ENCODE peak calls at places on chromosome 1, in four cellular contexts. D is transverse colon, N is endothelial cell of umbilical vein, L is GM23338. B is an unnamed sample. For H3K36me3, the result is how much of the 10 kb centered on the place peaks cover.

GRCh38 chr1:45543599-45544417 is 6.8 kb upstream of the AKR1A1 start:
- DNase-seq in N (peak), D (peak), L (peak), B (no peak)

GRCh38 chr1:200660719-200661118 is 9.0 kb downstream of the DDX59 start:
- DNase-seq in D (no peak), L (no peak), N (no peak), B (no peak)

GRCh38 chr1:182614796-182615451 is 10.7 kb upstream of the RGS16 start:
- DNase-seq in N (peak), D (peak), L (peak), B (no peak)

GRCh38 chr1:228039006-228039481 is 32.2 kb downstream of the WNT3A start:
- DNase-seq in D (no peak), N (no peak), L (no peak), B (no peak)

GRCh38 chr1:93967276-93967675 is 58.0 kb upstream of the GCLM start:
- DNase-seq in L (no peak), N (peak), D (no peak), B (no peak)

GRCh38 chr1:2255420-2256369 is 27.6 kb downstream of the SKI start:
- DNase-seq in L (peak), N (peak), D (no peak), B (peak)

GRCh38 chr1:155083865-155084721 is 5.5 kb downstream of the EFNA3 start:
- DNase-seq in D (peak), L (no peak), N (peak), B (no peak)

GRCh38 chr1:73343947-73344346 is 854.0 kb downstream of the LRRIQ3 start:
- DNase-seq in L (no peak), N (no peak), D (no peak), B (no peak)

GRCh38 chr1:40633563-40634376 is 31.7 kb downstream of the RIMS3 start:
- DNase-seq in L (no peak), N (no peak), D (peak), B (no peak)

GRCh38 chr1:202802998-202803932 is 5.0 kb downstream of the KDM5B start:
- DNase-seq in L (peak), D (no peak), N (peak), B (no peak)

GRCh38 chr1:69196071-69196470 is 371.7 kb upstream of the LRRC7 start:
- DNase-seq in N (no peak), L (no peak), D (no peak), B (no peak)

GRCh38 chr1:234683856-234684632 is 74.1 kb upstream of the IRF2BP2 start:
- DNase-seq in L (peak), N (peak), D (peak), B (peak)

GRCh38 chr1:160834945-160835565 is 27.6 kb downstream of the CD244 start:
- DNase-seq in L (peak), D (peak), N (peak), B (no peak)

GRCh38 chr1:109796484-109797305 is 33.0 kb upstream of the EPS8L3 start:
- DNase-seq in L (no peak), D (peak), N (no peak), B (no peak)

GRCh38 chr1:44361478-44361877 is 6.4 kb upstream of the ERI3 start:
- DNase-seq in N (no peak), D (no peak), L (peak), B (no peak)

GRCh38 chr1:50704126-50704525 is 255.9 kb downstream of the FAF1 start:
- DNase-seq in N (peak), D (no peak), L (peak), B (peak)

GRCh38 chr1:44484155-44484688 is 79.2 kb downstream of the RNF220 start:
- DNase-seq in D (no peak), L (peak), N (peak), B (no peak)

GRCh38 chr1:200136384-200136783 is 108.9 kb downstream of the NR5A2 start:
- DNase-seq in N (no peak), L (no peak), D (no peak), B (no peak)

GRCh38 chr1:227779651-227780050 is 35.8 kb upstream of the PRSS38 start:
- DNase-seq in N (no peak), L (no peak), D (no peak), B (no peak)

GRCh38 chr1:152220166-152221163 is 3.5 kb downstream of the HRNR start:
- DNase-seq in N (no peak), L (no peak), D (no peak), B (no peak)

GRCh38 chr1:183180213-183180612 is 5.9 kb upstream of the LAMC2 start:
- DNase-seq in L (no peak), N (peak), D (peak), B (no peak)

GRCh38 chr1:226569879-226570547 is 21.4 kb downstream of the STUM start:
- DNase-seq in D (no peak), L (peak), N (no peak), B (no peak)

GRCh38 chr1:160540859-160541233 is 17.8 kb upstream of the SLAMF6 start:
- DNase-seq in N (no peak), D (no peak), L (no peak), B (no peak)

GRCh38 chr1:58893257-58893869 is 109.5 kb upstream of the JUN start:
- DNase-seq in L (no peak), N (peak), D (peak), B (no peak)

GRCh38 chr1:29767088-29767685 is 530.9 kb downstream of the PTPRU start:
- DNase-seq in D (no peak), L (no peak), N (no peak), B (no peak)

GRCh38 chr1:20411196-20411980 is 74.6 kb downstream of the CAMK2N1 start:
- DNase-seq in D (no peak), N (peak), L (no peak), B (peak)

GRCh38 chr1:184418955-184419733 is 32.3 kb downstream of the C1orf21 start:
- DNase-seq in L (no peak), D (no peak), N (no peak), B (no peak)

GRCh38 chr1:227773558-227773957 is 38.3 kb downstream of the SNAP47 start:
- DNase-seq in N (no peak), D (no peak), L (no peak), B (no peak)

GRCh38 chr1:95246511-95246910 is 12.5 kb downstream of the RWDD3 start:
- DNase-seq in D (no peak), N (no peak), L (peak), B (no peak)

GRCh38 chr1:71586030-71586429 is 505.2 kb upstream of the ZRANB2 start:
- DNase-seq in L (no peak), N (no peak), D (no peak), B (no peak)
- H3K36me3 ChIP-seq in L (under half), N (under half), D (under half), B (under half)

DNA sequence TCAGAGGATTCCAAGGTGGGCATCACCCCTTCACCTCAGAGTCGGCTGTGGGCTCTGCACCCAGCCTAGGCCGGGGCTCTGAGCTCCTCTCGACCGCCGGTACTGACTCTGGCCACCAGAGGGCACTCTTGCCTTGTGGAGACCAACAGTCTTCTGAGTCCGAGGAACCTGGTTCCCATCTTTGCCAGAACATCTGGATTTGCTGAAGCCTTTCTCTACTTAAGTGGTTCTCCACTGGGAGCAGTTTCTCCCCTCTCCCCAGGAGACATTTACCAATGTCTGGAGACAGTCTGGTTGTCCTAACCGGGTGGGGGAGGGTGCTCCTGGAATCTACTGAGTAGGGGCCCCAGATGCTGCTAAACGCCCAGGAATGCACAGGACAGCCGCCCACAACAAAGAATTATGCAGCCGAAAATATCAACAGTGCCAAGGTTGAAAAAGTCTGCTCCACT is 9.4 kb downstream of the ETV3L start:
- DNase-seq in L (peak), D (peak), N (peak), B (peak)
- TF ChIP-seq POLR2AphosphoS5 in L (no peak), D (no peak), N (no peak), B (no peak)

GRCh38 chr1:9746651-9747050 is 77.1 kb downstream of the CLSTN1 start:
- DNase-seq in L (no peak), D (no peak), N (no peak), B (no peak)
- H3K36me3 ChIP-seq in L (under half), D (under half), N (under half), B (under half)

DNA sequence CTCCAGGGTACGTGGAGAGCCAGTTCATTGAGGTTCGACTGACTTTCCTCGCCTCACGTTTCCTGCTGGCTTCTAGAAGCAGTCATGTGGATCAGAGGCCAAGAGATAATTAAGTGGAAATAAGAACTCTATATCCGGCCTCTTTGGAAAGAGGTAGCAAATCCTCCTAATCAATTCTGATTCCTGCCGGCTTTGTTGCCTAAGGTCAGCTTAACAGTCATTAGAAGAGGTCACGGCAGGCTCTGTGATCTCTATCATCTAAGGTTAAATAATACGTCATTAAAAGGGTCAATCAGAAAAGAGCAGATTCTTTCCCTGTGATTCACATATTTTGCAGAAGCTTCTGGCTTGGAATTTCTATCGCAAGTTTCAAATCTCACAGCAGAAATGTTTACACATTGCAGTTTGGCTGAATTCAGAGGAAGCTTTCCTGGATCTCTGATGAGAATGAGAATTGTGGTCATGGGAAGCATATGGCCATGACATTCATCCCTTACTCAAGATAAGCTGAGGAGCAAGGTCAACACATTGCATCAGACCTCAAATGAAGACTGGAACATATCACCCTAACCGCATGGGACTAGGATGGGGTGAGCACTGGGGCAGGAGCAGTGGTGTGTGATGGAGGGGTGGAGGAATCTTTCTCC is 189.4 kb downstream of the PBX1 start:
- DNase-seq in D (no peak), N (peak), L (no peak), B (no peak)
- TF ChIP-seq POLR2AphosphoS5 in D (peak), N (no peak), L (no peak), B (no peak)

DNA sequence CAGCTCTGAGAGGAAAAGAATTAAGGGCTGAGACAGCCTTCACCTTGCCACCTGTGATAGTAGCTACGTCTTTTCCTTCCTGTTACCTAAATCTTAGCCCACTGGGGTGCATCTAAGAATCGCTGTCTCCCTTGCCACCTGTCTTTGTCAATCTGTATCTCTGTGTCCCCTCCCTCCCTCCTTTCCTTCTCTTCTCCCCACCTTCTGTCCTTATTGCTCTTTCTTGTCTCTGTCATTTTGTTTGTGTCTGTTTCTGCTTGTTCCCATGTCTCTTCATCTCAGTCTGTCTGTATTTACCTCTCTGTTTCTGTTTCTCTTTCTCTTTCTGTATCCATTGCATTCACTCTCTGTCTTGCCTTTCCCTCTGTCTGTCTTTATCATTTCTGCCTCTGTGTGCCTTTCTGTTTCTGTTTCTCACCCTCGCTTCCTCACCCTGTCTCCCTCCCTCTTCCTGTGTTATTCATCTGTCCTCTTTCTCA is 30.2 kb downstream of the SLC22A15 start:
- DNase-seq in N (no peak), D (no peak), L (no peak), B (no peak)
- H3K36me3 ChIP-seq in N (under half), D (under half), L (under half), B (under half)

GRCh38 chr1:8285103-8285502 is 32.8 kb upstream of the SLC45A1 start:
- DNase-seq in N (no peak), D (peak), L (no peak), B (no peak)

GRCh38 chr1:8285965-8286364 is 31.9 kb upstream of the SLC45A1 start:
- DNase-seq in N (no peak), L (no peak), D (no peak), B (no peak)

GRCh38 chr1:8283058-8283884 is 34.6 kb upstream of the SLC45A1 start:
- DNase-seq in N (no peak), D (peak), L (no peak), B (no peak)

GRCh38 chr1:8284167-8284566 is 33.7 kb upstream of the SLC45A1 start:
- DNase-seq in L (no peak), N (no peak), D (no peak), B (no peak)

GRCh38 chr1:8281843-8282509 is 35.9 kb upstream of the SLC45A1 start:
- DNase-seq in N (no peak), L (no peak), D (no peak), B (no peak)
- TF ChIP-seq POLR2AphosphoS5 in N (no peak), L (no peak), D (no peak), B (no peak)

DNA sequence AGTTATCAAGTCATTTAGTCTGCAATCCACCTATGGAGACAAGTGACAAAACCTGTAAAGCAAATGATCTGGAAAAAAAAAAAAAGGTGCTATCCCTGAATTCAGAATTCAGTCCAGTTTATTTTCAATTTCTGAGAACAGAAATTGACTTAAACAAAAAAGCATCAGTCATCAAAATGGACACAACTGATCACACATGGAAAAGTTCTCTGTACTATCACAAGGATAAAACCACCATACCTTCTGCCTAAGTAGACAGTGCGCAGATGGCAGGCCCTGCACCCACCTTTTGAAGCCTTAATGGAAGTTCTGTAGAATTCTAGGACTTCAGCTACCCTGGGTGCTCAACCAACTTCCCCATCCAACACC is 3.5 kb downstream of the PABPC4 start:
- DNase-seq in D (no peak), N (no peak), L (no peak), B (no peak)
- H3K36me3 ChIP-seq in D (under half), N (under half), L (half or more), B (under half)

GRCh38 chr1:218887141-218887925 is 286.3 kb upstream of the LYPLAL1 start:
- DNase-seq in L (no peak), N (no peak), D (no peak), B (no peak)

GRCh38 chr1:218878369-218878768 is 295.3 kb upstream of the LYPLAL1 start:
- DNase-seq in L (no peak), N (peak), D (no peak), B (no peak)

GRCh38 chr1:218886472-218886871 is 287.2 kb upstream of the LYPLAL1 start:
- DNase-seq in L (no peak), N (peak), D (no peak), B (no peak)

GRCh38 chr1:218880484-218881060 is 293.1 kb upstream of the LYPLAL1 start:
- DNase-seq in D (no peak), N (no peak), L (no peak), B (no peak)

DNA sequence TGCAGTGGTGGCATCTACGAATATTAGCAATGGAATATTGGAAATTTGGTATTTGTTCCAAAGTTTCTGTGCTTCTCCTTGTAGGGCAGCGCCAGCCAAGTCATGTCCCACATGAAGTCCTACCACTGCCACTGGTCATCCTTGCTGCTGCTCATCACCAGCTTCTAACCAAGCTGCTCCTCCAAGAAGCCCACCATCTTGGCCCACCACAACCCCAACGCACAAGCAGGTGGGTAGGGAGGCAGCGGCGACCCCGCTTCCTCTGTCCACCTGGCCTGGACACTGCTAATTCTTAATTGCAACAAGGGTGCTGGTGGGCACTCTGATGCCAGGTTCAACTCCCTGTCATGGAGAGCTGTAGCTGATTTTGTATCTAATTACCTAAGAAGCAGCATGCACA is 291.2 kb upstream of the LYPLAL1 start:
- DNase-seq in D (no peak), N (no peak), L (no peak), B (no peak)
- TF ChIP-seq POLR2AphosphoS5 in D (no peak), N (no peak), L (no peak), B (no peak)

B was measured in Panc1.